ENCODE peak calls at places on chromosome 9, in ten cellular contexts. H, E, D, C, B, N, U, F, R and L are unnamed samples.

GRCh38 chr9:31824860-31825259 is 559.6 kb upstream of the ACO1 start:
- DNase-seq in U (no peak), E (no peak), B (no peak), C (no peak), N (no peak), F (no peak), R (no peak), H (no peak), D (no peak), L (no peak)

GRCh38 chr9:135355466-135356420 is 123.8 kb upstream of the PPP1R26 start:
- DNase-seq in N (no peak), H (no peak), C (no peak), F (no peak), U (no peak), E (no peak), D (no peak), B (no peak), R (no peak), L (no peak)

GRCh38 chr9:136545065-136545965 is 533 bp downstream of the NOTCH1 start:
- DNase-seq in F (no peak), U (no peak), R (no peak), D (no peak), N (peak; percentile 51), B (no peak), E (peak; percentile 25), H (no peak), C (no peak), L (no peak)

GRCh38 chr9:89843591-89843990 is 238.8 kb downstream of the GADD45G start:
- DNase-seq in B (no peak), R (no peak), C (no peak), H (no peak), U (no peak), E (no peak), D (no peak), F (no peak), N (no peak), L (no peak)

GRCh38 chr9:111627260-111627963 is 3.7 kb upstream of the DNAJC25 start:
- DNase-seq in U (no peak), D (no peak), N (no peak), B (peak; percentile 57), R (no peak), C (no peak), E (no peak), H (no peak), F (no peak), L (no peak)

GRCh38 chr9:4289411-4290380 is 10.2 kb downstream of the GLIS3 start:
- DNase-seq in B (no peak), U (no peak), R (peak; percentile 18), H (no peak), E (no peak), C (no peak), D (no peak), F (no peak), N (no peak), L (no peak)

GRCh38 chr9:83167126-83167525 is 104.2 kb upstream of the RASEF start:
- DNase-seq in R (no peak), B (no peak), F (no peak), D (no peak), H (no peak), C (no peak), E (peak; percentile 84), U (no peak), N (no peak), L (peak; percentile 49)

GRCh38 chr9:93118863-93119702 is 15.0 kb downstream of the NINJ1 start:
- DNase-seq in C (peak; percentile 55), N (no peak), H (peak; percentile 49), F (peak; percentile 45), D (no peak), R (no peak), U (no peak), E (no peak), B (no peak), L (no peak)

GRCh38 chr9:91771027-91771426 is 179.0 kb downstream of the ROR2 start:
- DNase-seq in F (no peak), C (no peak), B (peak; percentile 38), E (peak; percentile 80), R (peak; percentile 96), U (no peak), H (no peak), N (no peak), D (no peak), L (no peak)

GRCh38 chr9:98970532-98971041 is 26.9 kb downstream of the COL15A1 start:
- DNase-seq in U (no peak), N (no peak), C (no peak), D (no peak), F (no peak), H (no peak), R (peak; percentile 55), B (no peak), E (no peak), L (no peak)

GRCh38 chr9:95494416-95495371 is 22.1 kb downstream of the PTCH1 start:
- DNase-seq in H (no peak), D (no peak), F (no peak), E (no peak), C (no peak), B (peak; percentile 78), U (peak; percentile 88), R (no peak), N (no peak), L (peak; percentile 49)

GRCh38 chr9:134628354-134628736 is 13.3 kb upstream of the COL5A1 start:
- DNase-seq in U (no peak), B (no peak), N (no peak), F (no peak), E (no peak), R (no peak), H (no peak), C (no peak), D (no peak), L (no peak)

GRCh38 chr9:109517798-109518435 is 19.8 kb upstream of the PTPN3 start:
- DNase-seq in F (no peak), E (peak; percentile 48), N (no peak), B (no peak), C (no peak), H (peak; percentile 64), D (no peak), R (no peak), U (no peak), L (peak; percentile 72)

GRCh38 chr9:72396247-72397091 is 31.5 kb upstream of the ZFAND5 start:
- DNase-seq in B (no peak), H (no peak), C (no peak), E (peak; percentile 61), F (no peak), U (no peak), N (no peak), R (peak; percentile 91), D (peak; percentile 19), L (peak; percentile 15)

GRCh38 chr9:115146581-115147021 is 28.6 kb upstream of the TNC start:
- DNase-seq in H (no peak), R (peak; percentile 96), F (no peak), C (no peak), E (peak; percentile 67), N (no peak), U (no peak), B (no peak), D (peak; percentile 2), L (no peak)

GRCh38 chr9:108056805-108057386 is 567.3 kb upstream of the KLF4 start:
- DNase-seq in H (no peak), E (peak; percentile 85), F (no peak), R (peak; percentile 88), U (no peak), N (no peak), D (no peak), B (no peak), C (no peak), L (no peak)
- H3K4me1 ChIP-seq in H (no peaks in the 10 kb centered on the region), E (peaks cover 50% of the 10 kb centered on the region), F (peaks cover 48% of the 10 kb centered on the region), R (peaks cover 25% of the 10 kb centered on the region), U (no peaks in the 10 kb centered on the region), N (no peaks in the 10 kb centered on the region), D (peaks cover 41% of the 10 kb centered on the region), B (peaks cover 10% of the 10 kb centered on the region), C (peaks cover 50% of the 10 kb centered on the region), L (peaks cover 9% of the 10 kb centered on the region)

GRCh38 chr9:10366171-10366779 is 246.5 kb downstream of the PTPRD start:
- DNase-seq in U (peak; percentile 13), R (peak; percentile 13), B (peak; percentile 17), N (no peak), C (no peak), H (no peak), D (no peak), F (no peak), E (peak; percentile 29), L (peak; percentile 7)
- TF ChIP-seq CTCF in U (peak; percentile 80), R (peak; percentile 53), B (peak; percentile 42), N (peak; percentile 30), C (peak; percentile 41), H (peak; percentile 53), D (no peak), F (peak; percentile 82), E (peak; percentile 82), L (peak; percentile 63)

GRCh38 chr9:116174347-116174746 is 20.8 kb downstream of the PAPPA start:
- DNase-seq in U (no peak), F (no peak), H (no peak), N (no peak), C (no peak), D (no peak), E (peak; percentile 57), B (no peak), R (peak; percentile 70), L (peak; percentile 25)
- H3K4me1 ChIP-seq in U (no peaks in the 10 kb centered on the region), F (no peaks in the 10 kb centered on the region), H (no peaks in the 10 kb centered on the region), N (no peaks in the 10 kb centered on the region), C (no peaks in the 10 kb centered on the region), D (no peaks in the 10 kb centered on the region), E (no peaks in the 10 kb centered on the region), B (no peaks in the 10 kb centered on the region), R (peaks cover 5% of the 10 kb centered on the region), L (no peaks in the 10 kb centered on the region)

GRCh38 chr9:88218721-88219120 is 80.4 kb upstream of the SPATA31C2 start:
- DNase-seq in R (peak; percentile 80), F (no peak), E (no peak), H (no peak), D (no peak), N (no peak), C (no peak), B (no peak), U (no peak), L (no peak)

GRCh38 chr9:88221110-88221509 is 82.8 kb upstream of the SPATA31C2 start:
- DNase-seq in C (no peak), F (no peak), E (no peak), U (no peak), N (no peak), H (no peak), R (no peak), D (no peak), B (no peak), L (no peak)

GRCh38 chr9:88224938-88225337 is 86.7 kb upstream of the SPATA31C2 start:
- DNase-seq in B (no peak), D (no peak), U (no peak), F (no peak), H (no peak), E (no peak), N (no peak), R (no peak), C (no peak), L (no peak)

GRCh38 chr9:88219601-88220000 is 81.3 kb upstream of the SPATA31C2 start:
- DNase-seq in C (no peak), H (no peak), N (no peak), D (no peak), R (no peak), F (no peak), B (no peak), E (no peak), U (no peak), L (no peak)

DNA sequence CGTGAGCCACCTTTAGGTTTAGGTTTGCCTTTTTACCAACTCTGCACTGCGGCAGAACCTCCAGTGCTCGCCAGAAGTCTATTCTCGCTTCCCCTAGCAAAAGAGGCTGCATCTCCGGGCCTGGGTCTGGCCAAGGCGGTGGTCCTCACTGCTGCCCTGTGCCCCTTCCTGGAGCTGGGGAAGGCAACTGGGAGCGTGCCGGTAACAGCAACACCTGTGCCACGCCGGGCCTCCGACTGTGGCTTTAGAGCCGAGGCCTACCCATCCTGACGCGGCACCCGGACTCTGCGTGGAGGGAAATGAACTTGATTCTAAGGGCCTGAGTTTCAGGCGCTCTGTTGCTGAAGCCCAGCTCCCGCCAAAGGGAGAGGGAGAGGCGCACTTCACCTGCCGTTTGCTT is 82.4 kb upstream of the SPATA31C2 start:
- DNase-seq in U (no peak), R (no peak), C (no peak), N (no peak), H (no peak), D (no peak), E (no peak), F (no peak), B (no peak), L (no peak)
- TF ChIP-seq CTCF in U (no peak), R (no peak), C (no peak), N (no peak), H (no peak), D (no peak), E (no peak), F (no peak), B (no peak), L (no peak)